ENCODE peak calls at places on chromosomes 16 and 17, in five cellular contexts. I is CD8-positive, alpha-beta T cell; U is GM12878; A is A549; W is fibroblast of lung. M is an unnamed sample.

GRCh38 chr17:71632328-71632727 is 488.5 kb upstream of the SOX9 start:
- DNase-seq in I (no peak), U (no peak), A (peak), W (peak), M (peak)

GRCh38 chr16:917591-918061 is 53.2 kb downstream of the LMF1 start:
- DNase-seq in I (no peak), U (no peak), A (no peak), W (no peak), M (no peak)

GRCh38 chr17:74610108-74610507 is 13.4 kb downstream of the CD300E start:
- DNase-seq in I (no peak), U (no peak), A (no peak), W (no peak), M (no peak)

GRCh38 chr17:44205962-44206824 is 6.5 kb upstream of the ATXN7L3 start:
- DNase-seq in I (no peak), U (no peak), A (peak), W (no peak), M (no peak)

GRCh38 chr16:30491744-30492308 is 19.3 kb downstream of the ITGAL start:
- DNase-seq in I (peak), U (no peak), A (peak), W (peak), M (peak)

GRCh38 chr17:72666519-72666874 is 426.0 kb downstream of the SLC39A11 start:
- DNase-seq in I (no peak), U (no peak), A (no peak), W (peak), M (no peak)

GRCh38 chr17:18185391-18185790 is 1.8 kb downstream of the ALKBH5 start:
- DNase-seq in I (no peak), U (no peak), A (no peak), W (peak), M (peak)

GRCh38 chr16:8859913-8860881 is 8.6 kb downstream of the CARHSP1 start:
- DNase-seq in I (no peak), U (no peak), A (no peak), W (peak), M (peak)

GRCh38 chr17:72145972-72146755 is 25.3 kb downstream of the SOX9 start:
- DNase-seq in I (no peak), U (no peak), A (peak), W (no peak), M (no peak)

GRCh38 chr17:70622382-70623260 is 453.3 kb downstream of the KCNJ2 start:
- DNase-seq in I (no peak), U (no peak), A (peak), W (peak), M (peak)

GRCh38 chr16:31876955-31877828 is 3.6 kb downstream of the ZNF267 start:
- DNase-seq in I (peak), U (peak), A (peak), W (peak), M (peak)

GRCh38 chr16:66434619-66435430 is 7.7 kb downstream of the BEAN1 start:
- DNase-seq in I (no peak), U (no peak), A (no peak), W (no peak), M (no peak)

GRCh38 chr17:61583242-61583641 is 7.8 kb downstream of the NACA2 start:
- DNase-seq in I (no peak), U (no peak), A (peak), W (peak), M (peak)

GRCh38 chr16:72468582-72468981 is 296.6 kb upstream of the PMFBP1 start:
- DNase-seq in I (no peak), U (no peak), A (no peak), W (no peak), M (peak)

GRCh38 chr16:49201118-49201517 is 80.5 kb downstream of the CBLN1 start:
- DNase-seq in I (no peak), U (no peak), A (no peak), W (no peak), M (no peak)

GRCh38 chr17:76405967-76406647 is 21.7 kb downstream of the SPHK1 start:
- DNase-seq in I (no peak), U (no peak), A (no peak), W (peak), M (no peak)

GRCh38 chr17:46977348-46977747 is 1.7 kb downstream of the RPRML start:
- DNase-seq in I (no peak), U (no peak), A (peak), W (peak), M (no peak)

GRCh38 chr17:7233701-7234099 is 617 bp downstream of the DVL2 start:
- DNase-seq in I (no peak), U (no peak), A (no peak), W (peak), M (no peak)

GRCh38 chr17:4710693-4711634 is 532 bp downstream of the ARRB2 start:
- DNase-seq in I (peak), U (no peak), A (no peak), W (no peak), M (no peak)

GRCh38 chr17:69141802-69142472 is at the start of gene ABCA6:
- DNase-seq in I (no peak), U (no peak), A (no peak), W (peak), M (peak)

GRCh38 chr16:87114832-87115231 is 202.4 kb downstream of the C16orf95 start:
- DNase-seq in I (no peak), U (no peak), A (peak), W (no peak), M (no peak)

GRCh38 chr16:85144026-85144915 is 32.0 kb upstream of the CIBAR2 start:
- DNase-seq in I (peak), U (no peak), A (no peak), W (no peak), M (no peak)

GRCh38 chr17:82087961-82088837 is 9.8 kb downstream of the FASN start:
- DNase-seq in I (peak), U (no peak), A (no peak), W (no peak), M (no peak)

GRCh38 chr16:57628008-57628781 is at the start of gene ADGRG1:
- DNase-seq in I (peak), U (no peak), A (peak), W (peak), M (peak)
- TF ChIP-seq CTCF in I (no peak), U (peak), A (no peak), W (no peak), M (peak)

DNA sequence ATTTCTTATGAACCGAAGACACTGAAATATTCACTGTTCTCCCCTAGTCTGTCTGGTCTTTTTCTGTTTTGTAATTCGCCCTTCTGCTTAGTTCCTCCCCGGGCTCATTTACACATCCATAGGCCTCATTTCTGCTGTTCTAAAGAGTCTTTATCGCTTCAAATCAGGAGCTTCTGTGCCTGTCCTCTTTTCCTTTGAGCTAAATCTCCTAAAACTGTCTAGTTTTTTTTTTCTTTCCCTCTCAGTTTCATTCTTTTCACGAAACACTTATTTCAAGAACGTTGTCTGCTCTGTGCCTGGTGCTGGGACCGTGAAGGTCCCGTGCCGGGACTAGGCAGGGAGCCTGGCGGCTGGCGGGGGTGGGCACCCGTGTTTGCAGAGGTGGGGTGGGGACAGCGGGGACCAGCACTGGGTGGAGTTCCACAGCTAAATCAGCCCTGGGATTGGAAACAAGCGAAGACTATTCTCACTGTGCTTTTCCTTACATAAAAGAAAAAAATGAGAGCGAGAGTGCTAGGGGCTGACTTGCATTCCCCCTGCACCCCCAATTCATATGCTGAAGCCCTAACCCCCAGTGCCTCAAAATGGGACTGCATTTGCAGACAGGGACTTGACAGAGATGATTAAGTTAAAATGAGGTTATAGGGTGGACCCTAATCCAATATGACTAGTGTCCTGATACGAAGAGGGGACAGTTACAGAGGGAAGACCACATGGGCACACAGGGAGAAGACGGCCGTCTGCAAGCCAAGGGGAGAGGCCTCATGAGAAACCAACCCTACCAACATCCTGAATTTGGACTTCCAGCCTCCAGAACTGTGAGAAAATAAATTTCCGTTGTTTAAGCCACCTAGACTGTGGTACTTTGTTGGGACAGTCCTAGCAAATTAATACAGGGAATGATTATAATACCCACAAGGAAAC is 1.4 kb upstream of the TMEM220 start:
- DNase-seq in I (no peak), U (no peak), A (no peak), W (peak), M (no peak)
- H3K4me3 ChIP-seq in I (no peak), U (no peak), A (peak), W (peak), M (peak)

GRCh38 chr16:48041861-48042435 is 113.8 kb downstream of the ABCC12 start:
- DNase-seq in I (no peak), U (no peak), A (peak), W (no peak), M (no peak)
- TF ChIP-seq CTCF in I (no peak), U (no peak), A (no peak), W (no peak), M (no peak)

GRCh38 chr16:88940196-88941050 is 36.6 kb downstream of the CBFA2T3 start:
- DNase-seq in I (peak), U (no peak), A (peak), W (no peak), M (no peak)
- H3K4me3 ChIP-seq in I (no peak), U (peak), A (peak), W (no peak), M (no peak)

GRCh38 chr16:76879420-76879819 is 311.6 kb upstream of the MON1B start:
- DNase-seq in I (no peak), U (no peak), A (no peak), W (no peak), M (no peak)

GRCh38 chr16:76885776-76886175 is 305.2 kb upstream of the MON1B start:
- DNase-seq in I (no peak), U (no peak), A (no peak), W (no peak), M (no peak)

GRCh38 chr16:76882105-76882504 is 308.9 kb upstream of the MON1B start:
- DNase-seq in I (no peak), U (no peak), A (no peak), W (no peak), M (no peak)
- TF ChIP-seq CTCF in I (no peak), U (peak), A (no peak), W (no peak), M (no peak)

GRCh38 chr17:48100160-48100559 is 1.1 kb downstream of the CBX1 start:
- DNase-seq in I (no peak), U (no peak), A (no peak), W (no peak), M (peak)
- H3K4me3 ChIP-seq in I (no peak), U (peak), A (peak), W (peak), M (peak)

GRCh38 chr17:58161566-58161965 is 5.2 kb upstream of the OR4D2 start:
- DNase-seq in I (no peak), U (no peak), A (no peak), W (no peak), M (no peak)

GRCh38 chr17:58158181-58158580 is 8.6 kb upstream of the OR4D2 start:
- DNase-seq in I (no peak), U (no peak), A (no peak), W (no peak), M (no peak)

GRCh38 chr17:58153046-58153445 is 4.9 kb downstream of the OR4D1 start:
- DNase-seq in I (peak), U (no peak), A (no peak), W (no peak), M (no peak)

GRCh38 chr17:58156839-58157803 is 8.9 kb downstream of the OR4D1 start:
- DNase-seq in I (peak), U (no peak), A (peak), W (no peak), M (no peak)
- TF ChIP-seq CTCF in I (no peak), U (no peak), A (no peak), W (no peak), M (no peak)

GRCh38 chr17:35568561-35568960 is 7.9 kb upstream of the SLFN14 start:
- DNase-seq in I (no peak), U (no peak), A (peak), W (peak), M (peak)
- H3K4me3 ChIP-seq in I (peak), U (peak), A (peak), W (peak), M (peak)